ENCODE peak calls at places on chromosomes 1 and 21, in eight cellular contexts. V is heart left ventricle, A is epithelial cell of esophagus, C is spleen, M is neural crest cell, H is OCI-LY7, B is astrocyte of the cerebellum, O is DND-41. K is an unnamed sample.

GRCh38 chr1:223617671-223618070 is 47.8 kb downstream of the CAPN8 start:
- DNase-seq in V (no peak), A (no peak), C (no peak), M (no peak), H (no peak), B (no peak), O (no peak), K (no peak)

GRCh38 chr1:205350124-205350523 is 6.6 kb downstream of the KLHDC8A start:
- DNase-seq in V (no peak), A (no peak), C (peak), M (no peak), H (no peak), B (no peak), O (no peak), K (no peak)

GRCh38 chr1:21447311-21447710 is 7.4 kb downstream of the NBPF3 start:
- DNase-seq in V (no peak), A (no peak), C (no peak), M (no peak), H (no peak), B (no peak), O (no peak), K (no peak)

GRCh38 chr1:7255303-7256058 is 470.2 kb downstream of the CAMTA1 start:
- DNase-seq in V (no peak), A (peak), C (no peak), M (no peak), H (no peak), B (no peak), O (no peak), K (no peak)

GRCh38 chr1:67308136-67308535 is 463 bp downstream of the IL12RB2 start:
- DNase-seq in V (no peak), A (no peak), C (no peak), M (no peak), H (no peak), B (no peak), O (no peak), K (no peak)

GRCh38 chr1:185632659-185633428 is 101.3 kb upstream of the HMCN1 start:
- DNase-seq in V (no peak), A (peak), C (no peak), M (no peak), H (no peak), B (peak), O (no peak), K (no peak)

GRCh38 chr1:114692947-114693346 is 2.4 kb downstream of the AMPD1 start:
- DNase-seq in V (no peak), A (no peak), C (no peak), M (no peak), H (no peak), B (no peak), O (no peak), K (no peak)

GRCh38 chr1:106037526-106037925 is 1018.9 kb upstream of the PRMT6 start:
- DNase-seq in V (no peak), A (no peak), C (no peak), M (no peak), H (no peak), B (no peak), O (no peak), K (no peak)

GRCh38 chr1:89746424-89747149 is 74.2 kb upstream of the LRRC8D start:
- DNase-seq in V (no peak), A (no peak), C (no peak), M (no peak), H (no peak), B (no peak), O (no peak), K (no peak)

GRCh38 chr1:74689800-74690696 is 16.5 kb upstream of the ERICH3 start:
- DNase-seq in V (no peak), A (peak), C (no peak), M (peak), H (peak), B (peak), O (peak), K (no peak)

GRCh38 chr1:239224100-239224499 is 162.3 kb upstream of the CHRM3 start:
- DNase-seq in V (no peak), A (no peak), C (no peak), M (no peak), H (no peak), B (no peak), O (no peak), K (no peak)

GRCh38 chr1:20250346-20250989 is 40.2 kb upstream of the VWA5B1 start:
- DNase-seq in V (peak), A (peak), C (no peak), M (no peak), H (no peak), B (no peak), O (no peak), K (no peak)

GRCh38 chr1:157431751-157432150 is 120.6 kb downstream of the FCRL5 start:
- DNase-seq in V (no peak), A (peak), C (no peak), M (no peak), H (no peak), B (peak), O (no peak), K (no peak)

DNA sequence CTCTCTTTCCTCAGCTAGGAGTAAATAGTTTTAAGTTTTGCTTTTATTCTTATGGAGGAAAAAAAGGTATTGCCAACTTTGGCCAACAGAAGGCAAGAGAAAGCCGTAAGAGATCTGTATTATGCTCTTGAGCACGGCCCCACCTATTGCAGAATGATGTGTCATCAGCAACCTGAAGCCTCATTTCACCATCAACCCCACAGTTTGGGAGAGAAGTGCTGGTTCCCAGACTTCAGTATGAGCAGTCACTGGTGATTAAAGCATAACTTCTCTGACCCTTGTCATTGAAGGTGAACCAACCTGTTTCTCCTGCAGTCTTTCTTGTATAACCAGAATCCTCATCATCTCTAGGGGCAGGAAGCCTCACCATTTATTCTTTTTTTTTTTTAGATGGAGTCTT is 100.2 kb downstream of the SIPA1L2 start:
- DNase-seq in V (no peak), A (peak), C (no peak), M (no peak), H (no peak), B (no peak), O (no peak), K (no peak)
- TF ChIP-seq CTCF in V (no peak), A (peak), C (no peak), M (no peak), H (no peak), B (no peak), O (no peak), K (no peak)

GRCh38 chr1:183470147-183470960 is 1.9 kb upstream of the SMG7 start:
- DNase-seq in V (peak), A (peak), C (peak), M (peak), H (peak), B (no peak), O (peak), K (peak)
- TF ChIP-seq CTCF in V (peak), A (peak), C (peak), M (peak), H (peak), B (peak), O (peak), K (no peak)

DNA sequence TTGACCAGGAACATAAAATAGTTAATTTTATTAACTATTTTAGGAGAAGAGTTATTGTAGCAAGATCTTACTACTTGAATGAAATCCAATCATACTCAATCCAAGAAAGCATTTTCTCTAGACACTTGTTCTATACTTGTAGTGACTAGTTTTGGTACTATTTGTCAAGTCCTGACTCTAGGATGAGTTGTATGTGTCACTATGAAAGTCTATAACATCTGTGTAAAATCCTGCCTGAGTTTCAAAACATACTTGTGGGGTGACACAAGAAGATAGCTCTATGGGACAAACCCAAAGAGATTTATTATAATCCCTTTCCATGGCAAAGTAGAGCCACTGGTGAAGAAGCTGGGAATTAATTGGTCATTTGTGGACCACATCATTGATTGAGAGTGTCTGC is 1042.2 kb upstream of the ADGRL4 start:
- DNase-seq in V (no peak), A (peak), C (no peak), M (no peak), H (no peak), B (no peak), O (no peak), K (no peak)
- TF ChIP-seq CTCF in V (no peak), A (no peak), C (no peak), M (no peak), H (no peak), B (no peak), O (no peak), K (no peak)

GRCh38 chr21:15682977-15683376 is 46.8 kb upstream of the USP25 start:
- DNase-seq in V (no peak), A (peak), C (no peak), M (no peak), H (no peak), B (no peak), O (no peak), K (no peak)

GRCh38 chr21:15682182-15682895 is 47.4 kb upstream of the USP25 start:
- DNase-seq in V (no peak), A (peak), C (no peak), M (no peak), H (no peak), B (no peak), O (peak), K (no peak)

DNA sequence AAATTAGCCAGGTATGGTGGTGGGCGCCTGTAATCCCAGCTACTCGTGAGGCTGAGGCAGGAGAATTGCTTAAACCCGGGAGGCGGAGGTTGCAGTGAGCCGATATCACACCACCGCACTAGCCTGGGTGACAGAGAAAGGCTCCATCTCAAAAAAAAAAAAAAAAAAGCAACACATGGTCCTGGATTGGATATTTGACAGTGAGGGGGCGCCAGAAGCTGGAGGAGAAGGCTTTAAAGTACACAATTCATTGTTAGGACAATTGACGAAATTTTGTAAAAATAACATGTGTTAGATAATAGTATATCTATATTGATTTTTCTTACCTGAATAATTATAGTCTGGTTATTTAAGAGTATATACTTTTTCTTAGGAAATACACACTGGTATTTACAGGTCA is 50.2 kb upstream of the USP25 start:
- DNase-seq in V (no peak), A (no peak), C (no peak), M (no peak), H (no peak), B (no peak), O (no peak), K (no peak)
- TF ChIP-seq CTCF in V (no peak), A (no peak), C (no peak), M (no peak), H (peak), B (no peak), O (no peak), K (no peak)

DNA sequence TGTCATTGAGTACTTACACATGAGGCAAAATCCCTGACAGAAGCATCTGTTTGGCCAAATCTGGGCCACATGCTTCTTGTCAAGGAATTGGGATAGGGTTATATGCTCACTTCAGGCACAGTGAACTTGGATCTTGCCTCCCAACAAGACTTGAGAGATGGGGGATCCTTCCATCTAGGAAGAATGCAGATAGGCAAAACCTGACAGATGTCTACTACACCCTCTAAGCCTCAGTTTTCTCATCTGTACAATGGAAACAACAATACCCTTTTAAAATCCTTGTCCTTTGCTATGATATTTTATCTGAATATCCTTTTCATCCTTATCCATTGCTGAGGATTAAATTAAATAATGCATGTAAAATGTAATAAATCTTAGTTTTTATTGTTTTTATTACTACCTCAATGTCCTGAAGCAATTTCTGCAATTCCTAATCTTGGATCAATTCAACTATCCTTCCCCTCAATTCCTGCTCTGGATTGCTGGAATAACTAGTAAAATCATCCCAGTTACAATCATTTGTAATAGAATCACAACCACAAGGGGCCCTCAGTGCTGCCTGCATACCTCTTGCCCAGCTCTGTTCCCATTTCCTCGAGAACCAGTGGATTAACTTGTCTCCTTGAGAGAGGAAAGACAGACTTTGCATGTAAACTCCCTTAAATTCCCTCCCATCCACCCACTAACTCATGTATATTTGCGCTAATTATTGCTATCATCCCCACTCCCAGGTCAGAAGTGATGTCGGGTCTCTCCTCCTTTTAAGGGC is 8.1 kb upstream of the XPR1 start:
- DNase-seq in V (no peak), A (peak), C (no peak), M (no peak), H (no peak), B (no peak), O (no peak), K (no peak)
- TF ChIP-seq CTCF in V (no peak), A (peak), C (no peak), M (peak), H (no peak), B (peak), O (no peak), K (no peak)

K was measured in activated B cell treated with CpG ODN at 0.5 μM for 24 hours.